ENCODE peak calls at places on chromosomes 3 and 15, in four cellular contexts. One of them, this sample, is unnamed.

GRCh38 chr15:78282324-78282723 is 17.1 kb downstream of the SKIC8 start:
- DNase-seq in foreskin fibroblast: peak; percentile 83
- DNase-seq in left cardiac atrium: no peak
- DNase-seq in activated CD4-positive, CD25-positive, alpha-beta regulatory T cell: no peak
- DNase-seq in this sample: peak; percentile 19

GRCh38 chr3:171049831-171050444 is 23.4 kb upstream of the SLC2A2 start:
- DNase-seq in left cardiac atrium: peak; percentile 51
- DNase-seq in activated CD4-positive, CD25-positive, alpha-beta regulatory T cell: no peak
- DNase-seq in foreskin fibroblast: peak; percentile 79
- DNase-seq in this sample: peak; percentile 71

GRCh38 chr15:36372968-36373367 is 206.5 kb upstream of the CDIN1 start:
- DNase-seq in activated CD4-positive, CD25-positive, alpha-beta regulatory T cell: no peak
- DNase-seq in left cardiac atrium: no peak
- DNase-seq in foreskin fibroblast: no peak
- DNase-seq in this sample: no peak

GRCh38 chr15:39855400-39855799 is 64.7 kb downstream of the GPR176 start:
- DNase-seq in foreskin fibroblast: peak; percentile 45
- DNase-seq in left cardiac atrium: no peak
- DNase-seq in activated CD4-positive, CD25-positive, alpha-beta regulatory T cell: no peak
- DNase-seq in this sample: no peak

GRCh38 chr3:108661699-108662098 is 72.2 kb downstream of the DZIP3 start:
- DNase-seq in foreskin fibroblast: peak; percentile 14
- DNase-seq in left cardiac atrium: no peak
- DNase-seq in activated CD4-positive, CD25-positive, alpha-beta regulatory T cell: no peak
- DNase-seq in this sample: no peak

GRCh38 chr15:31344824-31345605 is 18.4 kb downstream of the KLF13 start:
- DNase-seq in left cardiac atrium: no peak
- DNase-seq in activated CD4-positive, CD25-positive, alpha-beta regulatory T cell: no peak
- DNase-seq in foreskin fibroblast: no peak
- DNase-seq in this sample: peak; percentile 37

GRCh38 chr3:73602171-73602570 is 22.6 kb downstream of the PDZRN3 start:
- DNase-seq in foreskin fibroblast: peak; percentile 96
- DNase-seq in left cardiac atrium: no peak
- DNase-seq in activated CD4-positive, CD25-positive, alpha-beta regulatory T cell: no peak
- DNase-seq in this sample: peak; percentile 86

GRCh38 chr3:67765575-67765974 is 111.2 kb upstream of the SUCLG2 start:
- DNase-seq in activated CD4-positive, CD25-positive, alpha-beta regulatory T cell: no peak
- DNase-seq in left cardiac atrium: no peak
- DNase-seq in foreskin fibroblast: no peak
- DNase-seq in this sample: no peak

GRCh38 chr3:99418209-99418635 is 220.2 kb upstream of the COL8A1 start:
- DNase-seq in activated CD4-positive, CD25-positive, alpha-beta regulatory T cell: no peak
- DNase-seq in left cardiac atrium: no peak
- DNase-seq in foreskin fibroblast: no peak
- DNase-seq in this sample: no peak

GRCh38 chr15:50146661-50147060 is 27.6 kb upstream of the ATP8B4 start:
- DNase-seq in activated CD4-positive, CD25-positive, alpha-beta regulatory T cell: no peak
- DNase-seq in left cardiac atrium: no peak
- DNase-seq in foreskin fibroblast: no peak
- DNase-seq in this sample: no peak

GRCh38 chr3:190165253-190165652 is 44.6 kb upstream of the P3H2 start:
- DNase-seq in foreskin fibroblast: no peak
- DNase-seq in left cardiac atrium: no peak
- DNase-seq in activated CD4-positive, CD25-positive, alpha-beta regulatory T cell: no peak
- DNase-seq in this sample: no peak

GRCh38 chr3:109927161-109927560 is 589.8 kb upstream of the DPPA4 start:
- DNase-seq in foreskin fibroblast: peak; percentile 93
- DNase-seq in activated CD4-positive, CD25-positive, alpha-beta regulatory T cell: no peak
- DNase-seq in left cardiac atrium: no peak
- DNase-seq in this sample: peak; percentile 91

GRCh38 chr3:27201435-27201966 is 167.7 kb downstream of the NEK10 start:
- DNase-seq in activated CD4-positive, CD25-positive, alpha-beta regulatory T cell: no peak
- DNase-seq in left cardiac atrium: no peak
- DNase-seq in foreskin fibroblast: no peak
- DNase-seq in this sample: no peak

GRCh38 chr3:64291956-64292355 is 66.7 kb upstream of the PRICKLE2 start:
- DNase-seq in left cardiac atrium: no peak
- DNase-seq in activated CD4-positive, CD25-positive, alpha-beta regulatory T cell: no peak
- DNase-seq in foreskin fibroblast: peak; percentile 88
- DNase-seq in this sample: peak; percentile 77

GRCh38 chr3:128950223-128950938 is 43.5 kb downstream of the CFAP92 start:
- DNase-seq in foreskin fibroblast: peak; percentile 8
- DNase-seq in left cardiac atrium: no peak
- DNase-seq in activated CD4-positive, CD25-positive, alpha-beta regulatory T cell: no peak
- DNase-seq in this sample: peak; percentile 18

GRCh38 chr3:63364909-63365308 is 86.8 kb downstream of the SYNPR start:
- DNase-seq in activated CD4-positive, CD25-positive, alpha-beta regulatory T cell: no peak
- DNase-seq in foreskin fibroblast: no peak
- DNase-seq in left cardiac atrium: no peak
- DNase-seq in this sample: no peak

This sample was measured in AG08395.